ENCODE peak calls at places on chromosomes 6 and 20, in eight cellular contexts. One of them, this sample, is unnamed.

GRCh38 chr6:42820509-42821340 is 38.9 kb downstream of the BICRAL start:
- DNase-seq in IMR-90: no peak
- DNase-seq in coronary artery: peak; percentile 75
- DNase-seq in endothelial cell: no peak
- DNase-seq in GM04504: no peak
- DNase-seq in amniotic stem cell: no peak
- DNase-seq in right atrium auricular region: peak; percentile 76
- DNase-seq in T-helper 9 cell: no peak
- DNase-seq in this sample: no peak

GRCh38 chr6:48641544-48641943 is 530.5 kb upstream of the PTCHD4 start:
- DNase-seq in IMR-90: peak; percentile 80
- DNase-seq in coronary artery: no peak
- DNase-seq in endothelial cell: no peak
- DNase-seq in GM04504: no peak
- DNase-seq in amniotic stem cell: no peak
- DNase-seq in right atrium auricular region: no peak
- DNase-seq in T-helper 9 cell: no peak
- DNase-seq in this sample: no peak

GRCh38 chr6:10633216-10633615 is 61.2 kb downstream of the C6orf52 start:
- DNase-seq in IMR-90: peak; percentile 75
- DNase-seq in coronary artery: no peak
- DNase-seq in endothelial cell: no peak
- DNase-seq in GM04504: peak; percentile 18
- DNase-seq in amniotic stem cell: no peak
- DNase-seq in right atrium auricular region: no peak
- DNase-seq in T-helper 9 cell: no peak
- DNase-seq in this sample: no peak

GRCh38 chr6:12288844-12289654 is 1.1 kb upstream of the EDN1 start:
- DNase-seq in IMR-90: peak; percentile 74
- DNase-seq in coronary artery: no peak
- DNase-seq in endothelial cell: peak; percentile 78
- DNase-seq in GM04504: no peak
- DNase-seq in amniotic stem cell: peak; percentile 57
- DNase-seq in right atrium auricular region: no peak
- DNase-seq in T-helper 9 cell: peak; percentile 11
- DNase-seq in this sample: no peak

GRCh38 chr6:143545976-143546547 is 34.5 kb upstream of the FUCA2 start:
- DNase-seq in IMR-90: peak; percentile 59
- DNase-seq in coronary artery: no peak
- DNase-seq in endothelial cell: no peak
- DNase-seq in GM04504: no peak
- DNase-seq in amniotic stem cell: no peak
- DNase-seq in right atrium auricular region: no peak
- DNase-seq in T-helper 9 cell: no peak
- DNase-seq in this sample: no peak

GRCh38 chr6:7991992-7992815 is 72.0 kb downstream of the BLOC1S5 start:
- DNase-seq in IMR-90: peak; percentile 92
- DNase-seq in coronary artery: no peak
- DNase-seq in endothelial cell: no peak
- DNase-seq in GM04504: peak; percentile 51
- DNase-seq in amniotic stem cell: peak; percentile 37
- DNase-seq in right atrium auricular region: peak; percentile 69
- DNase-seq in T-helper 9 cell: no peak
- DNase-seq in this sample: no peak

GRCh38 chr6:71454083-71454482 is 165.5 kb downstream of the OGFRL1 start:
- DNase-seq in IMR-90: no peak
- DNase-seq in coronary artery: no peak
- DNase-seq in endothelial cell: no peak
- DNase-seq in GM04504: no peak
- DNase-seq in amniotic stem cell: no peak
- DNase-seq in right atrium auricular region: no peak
- DNase-seq in T-helper 9 cell: no peak
- DNase-seq in this sample: no peak

GRCh38 chr6:132354517-132355167 is 46.6 kb downstream of the MOXD1 start:
- DNase-seq in IMR-90: no peak
- DNase-seq in coronary artery: no peak
- DNase-seq in endothelial cell: no peak
- DNase-seq in GM04504: no peak
- DNase-seq in amniotic stem cell: no peak
- DNase-seq in right atrium auricular region: no peak
- DNase-seq in T-helper 9 cell: no peak
- DNase-seq in this sample: no peak

GRCh38 chr20:9989066-9989724 is 45.6 kb upstream of the ANKEF1 start:
- DNase-seq in IMR-90: peak; percentile 53
- DNase-seq in coronary artery: no peak
- DNase-seq in endothelial cell: no peak
- DNase-seq in GM04504: peak; percentile 23
- DNase-seq in amniotic stem cell: no peak
- DNase-seq in right atrium auricular region: no peak
- DNase-seq in T-helper 9 cell: no peak
- DNase-seq in this sample: no peak

GRCh38 chr6:34585512-34586045 is 29.4 kb upstream of the SPDEF start:
- DNase-seq in IMR-90: peak; percentile 53
- DNase-seq in coronary artery: no peak
- DNase-seq in endothelial cell: no peak
- DNase-seq in GM04504: peak; percentile 24
- DNase-seq in amniotic stem cell: no peak
- DNase-seq in right atrium auricular region: no peak
- DNase-seq in T-helper 9 cell: no peak
- DNase-seq in this sample: no peak

GRCh38 chr6:12528581-12529363 is 187.8 kb upstream of the PHACTR1 start:
- DNase-seq in IMR-90: no peak
- DNase-seq in coronary artery: no peak
- DNase-seq in endothelial cell: no peak
- DNase-seq in GM04504: no peak
- DNase-seq in amniotic stem cell: no peak
- DNase-seq in right atrium auricular region: no peak
- DNase-seq in T-helper 9 cell: no peak
- DNase-seq in this sample: no peak

GRCh38 chr6:99348823-99349619 is 453 bp downstream of the FAXC start:
- DNase-seq in IMR-90: peak; percentile 3
- DNase-seq in coronary artery: no peak
- DNase-seq in endothelial cell: peak; percentile 14
- DNase-seq in GM04504: no peak
- DNase-seq in amniotic stem cell: no peak
- DNase-seq in right atrium auricular region: no peak
- DNase-seq in T-helper 9 cell: no peak
- DNase-seq in this sample: no peak

GRCh38 chr20:59307270-59307669 is 6.9 kb downstream of the EDN3 start:
- DNase-seq in IMR-90: no peak
- DNase-seq in coronary artery: no peak
- DNase-seq in endothelial cell: no peak
- DNase-seq in GM04504: no peak
- DNase-seq in amniotic stem cell: no peak
- DNase-seq in right atrium auricular region: no peak
- DNase-seq in T-helper 9 cell: no peak
- DNase-seq in this sample: no peak

GRCh38 chr6:56335733-56336132 is 88.4 kb upstream of the COL21A1 start:
- DNase-seq in IMR-90: peak; percentile 94
- DNase-seq in coronary artery: no peak
- DNase-seq in endothelial cell: no peak
- DNase-seq in GM04504: peak; percentile 70
- DNase-seq in amniotic stem cell: peak; percentile 25
- DNase-seq in right atrium auricular region: no peak
- DNase-seq in T-helper 9 cell: no peak
- DNase-seq in this sample: no peak

GRCh38 chr6:121823437-121823851 is 388.0 kb downstream of the GJA1 start:
- DNase-seq in IMR-90: peak; percentile 79
- DNase-seq in coronary artery: no peak
- DNase-seq in endothelial cell: no peak
- DNase-seq in GM04504: no peak
- DNase-seq in amniotic stem cell: peak; percentile 24
- DNase-seq in right atrium auricular region: no peak
- DNase-seq in T-helper 9 cell: no peak
- DNase-seq in this sample: no peak

GRCh38 chr20:50842821-50843220 is 48.0 kb downstream of the BCAS4 start:
- DNase-seq in IMR-90: no peak
- DNase-seq in coronary artery: no peak
- DNase-seq in endothelial cell: no peak
- DNase-seq in GM04504: no peak
- DNase-seq in amniotic stem cell: no peak
- DNase-seq in right atrium auricular region: no peak
- DNase-seq in T-helper 9 cell: no peak
- DNase-seq in this sample: no peak

GRCh38 chr20:43404880-43405279 is 52.8 kb upstream of the SRSF6 start:
- DNase-seq in IMR-90: no peak
- DNase-seq in coronary artery: no peak
- DNase-seq in endothelial cell: no peak
- DNase-seq in GM04504: no peak
- DNase-seq in amniotic stem cell: no peak
- DNase-seq in right atrium auricular region: no peak
- DNase-seq in T-helper 9 cell: no peak
- DNase-seq in this sample: no peak

GRCh38 chr20:1885254-1885653 is 10.0 kb upstream of the SIRPA start:
- DNase-seq in IMR-90: no peak
- DNase-seq in coronary artery: no peak
- DNase-seq in endothelial cell: no peak
- DNase-seq in GM04504: no peak
- DNase-seq in amniotic stem cell: no peak
- DNase-seq in right atrium auricular region: no peak
- DNase-seq in T-helper 9 cell: no peak
- DNase-seq in this sample: no peak

GRCh38 chr6:38320817-38321216 is 318.9 kb downstream of the BTBD9 start:
- DNase-seq in IMR-90: no peak
- DNase-seq in coronary artery: no peak
- DNase-seq in endothelial cell: no peak
- DNase-seq in GM04504: no peak
- DNase-seq in amniotic stem cell: no peak
- DNase-seq in right atrium auricular region: no peak
- DNase-seq in T-helper 9 cell: no peak
- DNase-seq in this sample: no peak

GRCh38 chr6:157487110-157487773 is 106.3 kb downstream of the ZDHHC14 start:
- DNase-seq in IMR-90: no peak
- DNase-seq in coronary artery: no peak
- DNase-seq in endothelial cell: no peak
- DNase-seq in GM04504: no peak
- DNase-seq in amniotic stem cell: no peak
- DNase-seq in right atrium auricular region: no peak
- DNase-seq in T-helper 9 cell: no peak
- DNase-seq in this sample: peak; percentile 5

GRCh38 chr6:101069191-101069795 is 188.2 kb upstream of the ASCC3 start:
- DNase-seq in IMR-90: no peak
- DNase-seq in coronary artery: no peak
- DNase-seq in endothelial cell: no peak
- DNase-seq in GM04504: no peak
- DNase-seq in amniotic stem cell: no peak
- DNase-seq in right atrium auricular region: no peak
- DNase-seq in T-helper 9 cell: no peak
- DNase-seq in this sample: no peak

GRCh38 chr20:5065489-5066383 is 54.0 kb downstream of the PCNA start:
- DNase-seq in IMR-90: peak; percentile 97
- DNase-seq in coronary artery: peak; percentile 89
- DNase-seq in endothelial cell: no peak
- DNase-seq in GM04504: peak; percentile 93
- DNase-seq in amniotic stem cell: peak; percentile 73
- DNase-seq in right atrium auricular region: peak; percentile 78
- DNase-seq in T-helper 9 cell: no peak
- DNase-seq in this sample: no peak

GRCh38 chr6:142802124-142802523 is 142.9 kb downstream of the HIVEP2 start:
- DNase-seq in IMR-90: peak; percentile 99
- DNase-seq in coronary artery: no peak
- DNase-seq in endothelial cell: no peak
- DNase-seq in GM04504: peak; percentile 96
- DNase-seq in amniotic stem cell: peak; percentile 88
- DNase-seq in right atrium auricular region: no peak
- DNase-seq in T-helper 9 cell: no peak
- DNase-seq in this sample: no peak

GRCh38 chr6:53300656-53301551 is 47.8 kb downstream of the ELOVL5 start:
- DNase-seq in IMR-90: no peak
- DNase-seq in coronary artery: no peak
- DNase-seq in endothelial cell: no peak
- DNase-seq in GM04504: no peak
- DNase-seq in amniotic stem cell: no peak
- DNase-seq in right atrium auricular region: no peak
- DNase-seq in T-helper 9 cell: peak; percentile 44
- DNase-seq in this sample: peak; percentile 10

GRCh38 chr20:12682613-12683012 is 326.2 kb upstream of the SPTLC3 start:
- DNase-seq in IMR-90: no peak
- DNase-seq in coronary artery: no peak
- DNase-seq in endothelial cell: no peak
- DNase-seq in GM04504: no peak
- DNase-seq in amniotic stem cell: no peak
- DNase-seq in right atrium auricular region: no peak
- DNase-seq in T-helper 9 cell: no peak
- DNase-seq in this sample: no peak

This sample was measured in NCI-H524 treated with DMSO at 0.1 percent for 48 hours.